ENCODE peak calls at places on chromosomes 1 and 21, in five cellular contexts. M, L, K, G and N are unnamed samples.

GRCh38 chr1:198811436-198811835 is 172.6 kb downstream of the PTPRC start:
- DNase-seq in M (no peak), L (no peak), K (no peak), G (no peak), N (no peak)

GRCh38 chr1:67646145-67647035 is 38.6 kb upstream of the GADD45A start:
- DNase-seq in M (peak; percentile 23), L (peak; percentile 81), K (no peak), G (no peak), N (no peak)

GRCh38 chr21:35974801-35975200 is 85.5 kb downstream of the SETD4 start:
- DNase-seq in M (peak; percentile 28), L (no peak), K (no peak), G (peak; percentile 75), N (no peak)

GRCh38 chr1:3533051-3534048 is 78.0 kb downstream of the MEGF6 start:
- DNase-seq in M (no peak), L (peak; percentile 51), K (peak; percentile 65), G (peak; percentile 13), N (peak; percentile 23)

GRCh38 chr21:43836616-43837015 is 28.4 kb upstream of the AGPAT3 start:
- DNase-seq in M (no peak), L (peak; percentile 31), K (no peak), G (no peak), N (no peak)

GRCh38 chr1:43531453-43531905 is 796 bp downstream of the PTPRF start:
- DNase-seq in M (no peak), L (no peak), K (peak; percentile 76), G (no peak), N (peak; percentile 28)

GRCh38 chr21:32908529-32908928 is 117.2 kb upstream of the OLIG2 start:
- DNase-seq in M (no peak), L (no peak), K (no peak), G (no peak), N (no peak)

GRCh38 chr1:178609015-178609414 is 96.1 kb downstream of the TEX35 start:
- DNase-seq in M (peak; percentile 92), L (no peak), K (no peak), G (no peak), N (no peak)

GRCh38 chr21:42597487-42598158 is 55.8 kb upstream of the PDE9A start:
- DNase-seq in M (no peak), L (no peak), K (no peak), G (no peak), N (no peak)

GRCh38 chr1:244353572-244354091 is 98.1 kb downstream of the ADSS2 start:
- DNase-seq in M (peak; percentile 97), L (peak; percentile 92), K (no peak), G (peak; percentile 37), N (peak; percentile 93)

GRCh38 chr21:35102488-35103407 is 53.6 kb upstream of the RUNX1 start:
- DNase-seq in M (peak; percentile 33), L (peak; percentile 82), K (no peak), G (peak; percentile 48), N (no peak)

GRCh38 chr1:243713470-243714186 is 136.4 kb downstream of the AKT3 start:
- DNase-seq in M (peak; percentile 44), L (no peak), K (no peak), G (no peak), N (no peak)

GRCh38 chr1:38991638-38992449 is 768 bp downstream of the AKIRIN1 start:
- DNase-seq in M (no peak), L (peak; percentile 56), K (no peak), G (no peak), N (peak; percentile 31)

GRCh38 chr1:239538244-239538988 is 152.0 kb downstream of the CHRM3 start:
- DNase-seq in M (no peak), L (no peak), K (no peak), G (no peak), N (no peak)

GRCh38 chr1:116066868-116067563 is 44.2 kb upstream of the MAB21L3 start:
- DNase-seq in M (peak; percentile 51), L (no peak), K (no peak), G (no peak), N (no peak)

GRCh38 chr1:27374687-27375086 is at the start of gene FCN3:
- DNase-seq in M (no peak), L (no peak), K (no peak), G (no peak), N (no peak)
- TF ChIP-seq MAFK in M (no peak), L (no peak), K (no peak), G (no peak), N (no peak)

GRCh38 chr1:153649867-153650235 is 8.7 kb upstream of the SNAPIN start:
- DNase-seq in M (no peak), L (no peak), K (no peak), G (no peak), N (no peak)
- TF ChIP-seq MAFK in M (no peak), L (no peak), K (no peak), G (no peak), N (no peak)

GRCh38 chr1:187009320-187009719 is 180.6 kb downstream of the PLA2G4A start:
- DNase-seq in M (no peak), L (no peak), K (no peak), G (no peak), N (no peak)
- TF ChIP-seq MAFK in M (no peak), L (no peak), K (no peak), G (no peak), N (no peak)

GRCh38 chr1:235468970-235469369 is 35.3 kb downstream of the B3GALNT2 start:
- DNase-seq in M (peak; percentile 64), L (no peak), K (no peak), G (peak; percentile 9), N (peak; percentile 31)
- TF ChIP-seq MAFK in M (no peak), L (no peak), K (no peak), G (no peak), N (no peak)

GRCh38 chr1:29854700-29855276 is 618.5 kb downstream of the PTPRU start:
- DNase-seq in M (no peak), L (no peak), K (no peak), G (no peak), N (no peak)

GRCh38 chr1:29855761-29856160 is 619.4 kb downstream of the PTPRU start:
- DNase-seq in M (no peak), L (no peak), K (no peak), G (no peak), N (no peak)

GRCh38 chr1:29851666-29852065 is 615.3 kb downstream of the PTPRU start:
- DNase-seq in M (no peak), L (no peak), K (no peak), G (no peak), N (no peak)

GRCh38 chr1:29852248-29852647 is 615.9 kb downstream of the PTPRU start:
- DNase-seq in M (no peak), L (no peak), K (no peak), G (no peak), N (no peak)

DNA sequence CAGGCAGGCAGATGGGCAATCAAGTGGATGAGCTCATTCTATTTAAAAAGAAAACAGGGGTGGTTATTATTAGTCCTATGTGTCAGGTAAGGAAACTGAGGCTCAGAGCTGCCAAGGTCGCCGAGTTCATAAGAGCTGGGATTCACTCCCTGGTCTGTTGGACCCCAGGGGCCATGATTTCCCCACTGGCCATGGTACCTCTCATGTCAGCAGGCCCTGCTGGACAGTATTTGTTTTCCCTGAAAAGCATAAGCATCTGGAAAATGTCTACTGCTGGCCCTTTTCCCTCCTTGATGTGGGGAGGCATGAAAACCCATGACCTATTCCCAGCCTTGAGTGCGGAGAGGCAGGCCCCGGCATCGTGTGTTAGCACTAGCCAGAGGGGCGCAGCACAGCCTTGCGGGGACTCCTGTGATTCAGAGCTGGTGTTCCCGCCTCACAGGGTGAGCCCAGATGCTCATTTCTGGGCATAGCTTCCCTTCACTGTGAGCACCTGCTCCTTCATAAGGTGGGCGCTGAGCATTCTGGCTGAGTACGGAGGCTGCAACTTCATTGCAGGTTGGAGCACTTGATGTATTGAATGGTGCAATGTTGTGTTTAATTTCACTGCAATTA is 617.5 kb downstream of the PTPRU start:
- DNase-seq in M (no peak), L (no peak), K (no peak), G (no peak), N (no peak)
- TF ChIP-seq MAFK in M (no peak), L (no peak), K (no peak), G (no peak), N (no peak)

GRCh38 chr1:241611063-241611462 is 29.1 kb downstream of the CHML start:
- DNase-seq in M (peak; percentile 79), L (peak; percentile 90), K (no peak), G (peak; percentile 72), N (peak; percentile 57)
- TF ChIP-seq MAFK in M (no peak), L (peak; percentile 15), K (no peak), G (no peak), N (no peak)

GRCh38 chr1:15152318-15153183 is 996 bp upstream of the TMEM51 start:
- DNase-seq in M (peak; percentile 91), L (peak; percentile 81), K (peak; percentile 83), G (peak; percentile 88), N (peak; percentile 89)
- TF ChIP-seq MAFK in M (no peak), L (no peak), K (no peak), G (no peak), N (no peak)

DNA sequence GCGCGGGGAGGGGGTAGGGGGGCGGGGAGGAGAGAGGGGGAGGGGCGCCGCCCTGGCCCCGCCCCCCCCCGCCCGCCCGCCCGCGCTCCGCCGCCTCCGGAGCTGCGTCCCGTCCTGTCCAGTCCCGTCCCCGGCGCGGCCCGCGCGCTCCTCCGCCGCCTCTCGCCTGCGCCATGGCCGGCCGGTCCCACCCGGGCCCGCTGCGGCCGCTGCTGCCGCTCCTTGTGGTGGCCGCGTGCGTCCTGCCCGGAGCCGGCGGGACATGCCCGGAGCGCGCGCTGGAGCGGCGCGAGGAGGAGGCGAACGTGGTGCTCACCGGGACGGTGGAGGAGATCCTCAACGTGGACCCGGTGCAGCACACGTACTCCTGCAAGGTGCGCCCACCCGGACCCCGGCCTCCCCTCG is at the start of gene AGRN:
- DNase-seq in M (no peak), L (peak; percentile 72), K (no peak), G (no peak), N (no peak)
- TF ChIP-seq MAFK in M (no peak), L (no peak), K (no peak), G (no peak), N (no peak)

DNA sequence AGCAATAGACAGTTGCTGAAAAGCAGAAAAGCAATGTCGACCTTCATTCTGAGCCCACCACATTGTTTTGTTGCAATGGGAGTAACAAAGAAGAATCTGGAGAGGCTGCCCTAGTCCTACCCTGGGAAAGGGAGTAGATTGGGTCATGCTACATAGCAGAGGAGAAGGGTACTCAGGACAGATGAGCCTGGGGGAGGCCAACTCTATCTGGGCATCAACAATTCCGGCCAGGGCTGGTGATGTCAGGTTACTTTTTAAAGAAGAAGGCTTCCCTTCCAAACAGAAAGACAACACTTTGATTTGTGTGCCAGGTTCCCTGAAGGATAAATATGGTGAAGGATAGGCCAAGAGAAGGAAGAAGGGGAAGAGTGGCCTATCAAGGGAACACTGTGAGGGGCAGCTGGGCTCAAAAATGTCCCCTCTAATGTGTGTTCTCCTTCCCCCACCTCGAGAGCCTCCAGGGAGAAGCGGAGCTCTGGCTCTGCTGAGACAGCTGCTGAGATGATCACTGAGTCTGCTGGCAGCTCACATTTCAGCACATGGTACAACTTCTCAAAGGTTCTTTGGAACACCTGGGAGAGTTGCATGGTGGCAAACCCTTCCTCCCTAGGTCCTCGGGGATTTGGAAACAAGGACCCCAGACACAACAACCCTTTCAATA is 3.2 kb upstream of the ADIPOR1 start:
- DNase-seq in M (no peak), L (no peak), K (no peak), G (no peak), N (no peak)
- TF ChIP-seq MAFK in M (no peak), L (no peak), K (no peak), G (no peak), N (no peak)

GRCh38 chr1:185501099-185501498 is 184.1 kb upstream of the IVNS1ABP start:
- DNase-seq in M (no peak), L (no peak), K (no peak), G (peak; percentile 35), N (no peak)
- TF ChIP-seq MAFK in M (no peak), L (no peak), K (no peak), G (no peak), N (no peak)